ENCODE peak calls at places on chromosomes 12 and 14, in seven cellular contexts. One of them, this sample, is unnamed.

GRCh38 chr12:113099764-113100163 is 35.8 kb downstream of the RASAL1 start:
- DNase-seq in dermis blood vessel endothelial cell: no peak
- DNase-seq in AG04450: no peak
- DNase-seq in activated CD4-positive, alpha-beta T cell treated with anti-CD3 and anti-CD28 coated beads for 4 hours: no peak
- DNase-seq in A549: no peak
- DNase-seq in NCI-H2029 treated with DMSO at 0.1 percent for 48 hours: no peak
- DNase-seq in C1 segment of cervical spinal cord: no peak
- DNase-seq in this sample: no peak

GRCh38 chr12:94622475-94622874 is 27.9 kb downstream of the TMCC3 start:
- DNase-seq in dermis blood vessel endothelial cell: peak
- DNase-seq in AG04450: no peak
- DNase-seq in activated CD4-positive, alpha-beta T cell treated with anti-CD3 and anti-CD28 coated beads for 4 hours: no peak
- DNase-seq in A549: no peak
- DNase-seq in NCI-H2029 treated with DMSO at 0.1 percent for 48 hours: no peak
- DNase-seq in C1 segment of cervical spinal cord: no peak
- DNase-seq in this sample: no peak

GRCh38 chr14:93033039-93033982 is 82.4 kb downstream of the ITPK1 start:
- DNase-seq in dermis blood vessel endothelial cell: no peak
- DNase-seq in AG04450: no peak
- DNase-seq in activated CD4-positive, alpha-beta T cell treated with anti-CD3 and anti-CD28 coated beads for 4 hours: no peak
- DNase-seq in A549: no peak
- DNase-seq in NCI-H2029 treated with DMSO at 0.1 percent for 48 hours: no peak
- DNase-seq in C1 segment of cervical spinal cord: no peak
- DNase-seq in this sample: no peak

GRCh38 chr14:75880512-75880911 is 101.3 kb downstream of the TGFB3 start:
- DNase-seq in dermis blood vessel endothelial cell: no peak
- DNase-seq in AG04450: no peak
- DNase-seq in activated CD4-positive, alpha-beta T cell treated with anti-CD3 and anti-CD28 coated beads for 4 hours: no peak
- DNase-seq in A549: no peak
- DNase-seq in NCI-H2029 treated with DMSO at 0.1 percent for 48 hours: no peak
- DNase-seq in C1 segment of cervical spinal cord: no peak
- DNase-seq in this sample: no peak

GRCh38 chr14:75832621-75833297 is 149.0 kb downstream of the TGFB3 start:
- DNase-seq in dermis blood vessel endothelial cell: no peak
- DNase-seq in AG04450: peak
- DNase-seq in activated CD4-positive, alpha-beta T cell treated with anti-CD3 and anti-CD28 coated beads for 4 hours: no peak
- DNase-seq in A549: no peak
- DNase-seq in NCI-H2029 treated with DMSO at 0.1 percent for 48 hours: no peak
- DNase-seq in C1 segment of cervical spinal cord: no peak
- DNase-seq in this sample: no peak

GRCh38 chr12:3683670-3684069 is 69.2 kb downstream of the CRACR2A start:
- DNase-seq in dermis blood vessel endothelial cell: peak
- DNase-seq in AG04450: no peak
- DNase-seq in activated CD4-positive, alpha-beta T cell treated with anti-CD3 and anti-CD28 coated beads for 4 hours: no peak
- DNase-seq in A549: no peak
- DNase-seq in NCI-H2029 treated with DMSO at 0.1 percent for 48 hours: no peak
- DNase-seq in C1 segment of cervical spinal cord: no peak
- DNase-seq in this sample: no peak

GRCh38 chr12:47777741-47778558 is 4.9 kb downstream of the SLC48A1 start:
- DNase-seq in dermis blood vessel endothelial cell: no peak
- DNase-seq in AG04450: no peak
- DNase-seq in activated CD4-positive, alpha-beta T cell treated with anti-CD3 and anti-CD28 coated beads for 4 hours: no peak
- DNase-seq in A549: no peak
- DNase-seq in NCI-H2029 treated with DMSO at 0.1 percent for 48 hours: no peak
- DNase-seq in C1 segment of cervical spinal cord: no peak
- DNase-seq in this sample: no peak

GRCh38 chr14:50055461-50056228 is 60.7 kb downstream of the VCPKMT start:
- DNase-seq in dermis blood vessel endothelial cell: peak
- DNase-seq in AG04450: no peak
- DNase-seq in activated CD4-positive, alpha-beta T cell treated with anti-CD3 and anti-CD28 coated beads for 4 hours: no peak
- DNase-seq in A549: no peak
- DNase-seq in NCI-H2029 treated with DMSO at 0.1 percent for 48 hours: no peak
- DNase-seq in C1 segment of cervical spinal cord: no peak
- DNase-seq in this sample: no peak

GRCh38 chr14:34770901-34771300 is 56.5 kb upstream of the CFL2 start:
- DNase-seq in dermis blood vessel endothelial cell: no peak
- DNase-seq in AG04450: no peak
- DNase-seq in activated CD4-positive, alpha-beta T cell treated with anti-CD3 and anti-CD28 coated beads for 4 hours: no peak
- DNase-seq in A549: no peak
- DNase-seq in NCI-H2029 treated with DMSO at 0.1 percent for 48 hours: no peak
- DNase-seq in C1 segment of cervical spinal cord: no peak
- DNase-seq in this sample: no peak

GRCh38 chr14:103158688-103159087 is 35.4 kb downstream of the TNFAIP2 start:
- DNase-seq in dermis blood vessel endothelial cell: no peak
- DNase-seq in AG04450: no peak
- DNase-seq in activated CD4-positive, alpha-beta T cell treated with anti-CD3 and anti-CD28 coated beads for 4 hours: no peak
- DNase-seq in A549: no peak
- DNase-seq in NCI-H2029 treated with DMSO at 0.1 percent for 48 hours: no peak
- DNase-seq in C1 segment of cervical spinal cord: no peak
- DNase-seq in this sample: no peak

GRCh38 chr12:52216107-52216506 is 16.9 kb upstream of the KRT7 start:
- DNase-seq in dermis blood vessel endothelial cell: peak
- DNase-seq in AG04450: no peak
- DNase-seq in activated CD4-positive, alpha-beta T cell treated with anti-CD3 and anti-CD28 coated beads for 4 hours: no peak
- DNase-seq in A549: no peak
- DNase-seq in NCI-H2029 treated with DMSO at 0.1 percent for 48 hours: no peak
- DNase-seq in C1 segment of cervical spinal cord: no peak
- DNase-seq in this sample: no peak

GRCh38 chr12:123571343-123571813 is 13.0 kb upstream of the TMED2 start:
- DNase-seq in dermis blood vessel endothelial cell: peak
- DNase-seq in AG04450: peak
- DNase-seq in activated CD4-positive, alpha-beta T cell treated with anti-CD3 and anti-CD28 coated beads for 4 hours: no peak
- DNase-seq in A549: peak
- DNase-seq in NCI-H2029 treated with DMSO at 0.1 percent for 48 hours: no peak
- DNase-seq in C1 segment of cervical spinal cord: no peak
- DNase-seq in this sample: no peak

GRCh38 chr12:10392394-10392930 is 2.6 kb upstream of the KLRK1 start:
- DNase-seq in dermis blood vessel endothelial cell: peak
- DNase-seq in AG04450: no peak
- DNase-seq in activated CD4-positive, alpha-beta T cell treated with anti-CD3 and anti-CD28 coated beads for 4 hours: no peak
- DNase-seq in A549: peak
- DNase-seq in NCI-H2029 treated with DMSO at 0.1 percent for 48 hours: peak
- DNase-seq in C1 segment of cervical spinal cord: no peak
- DNase-seq in this sample: peak

GRCh38 chr12:20011200-20011599 is 357.1 kb upstream of the PDE3A start:
- DNase-seq in dermis blood vessel endothelial cell: peak
- DNase-seq in AG04450: no peak
- DNase-seq in activated CD4-positive, alpha-beta T cell treated with anti-CD3 and anti-CD28 coated beads for 4 hours: no peak
- DNase-seq in A549: peak
- DNase-seq in NCI-H2029 treated with DMSO at 0.1 percent for 48 hours: peak
- DNase-seq in C1 segment of cervical spinal cord: no peak
- DNase-seq in this sample: no peak

GRCh38 chr12:125292700-125293099 is 227.5 kb downstream of the AACS start:
- DNase-seq in dermis blood vessel endothelial cell: no peak
- DNase-seq in AG04450: no peak
- DNase-seq in activated CD4-positive, alpha-beta T cell treated with anti-CD3 and anti-CD28 coated beads for 4 hours: no peak
- DNase-seq in A549: no peak
- DNase-seq in NCI-H2029 treated with DMSO at 0.1 percent for 48 hours: no peak
- DNase-seq in C1 segment of cervical spinal cord: no peak
- DNase-seq in this sample: no peak

GRCh38 chr12:113892556-113892955 is 73.6 kb downstream of the RBM19 start:
- DNase-seq in dermis blood vessel endothelial cell: no peak
- DNase-seq in AG04450: no peak
- DNase-seq in activated CD4-positive, alpha-beta T cell treated with anti-CD3 and anti-CD28 coated beads for 4 hours: no peak
- DNase-seq in A549: no peak
- DNase-seq in NCI-H2029 treated with DMSO at 0.1 percent for 48 hours: no peak
- DNase-seq in C1 segment of cervical spinal cord: no peak
- DNase-seq in this sample: no peak

GRCh38 chr14:68603682-68604360 is 189.0 kb downstream of the ZFP36L1 start:
- DNase-seq in dermis blood vessel endothelial cell: no peak
- DNase-seq in AG04450: no peak
- DNase-seq in activated CD4-positive, alpha-beta T cell treated with anti-CD3 and anti-CD28 coated beads for 4 hours: no peak
- DNase-seq in A549: no peak
- DNase-seq in NCI-H2029 treated with DMSO at 0.1 percent for 48 hours: no peak
- DNase-seq in C1 segment of cervical spinal cord: no peak
- DNase-seq in this sample: no peak

GRCh38 chr12:73321319-73321718 is 1049.1 kb downstream of the TRHDE start:
- DNase-seq in dermis blood vessel endothelial cell: no peak
- DNase-seq in AG04450: no peak
- DNase-seq in activated CD4-positive, alpha-beta T cell treated with anti-CD3 and anti-CD28 coated beads for 4 hours: no peak
- DNase-seq in A549: no peak
- DNase-seq in NCI-H2029 treated with DMSO at 0.1 percent for 48 hours: no peak
- DNase-seq in C1 segment of cervical spinal cord: no peak
- DNase-seq in this sample: no peak